ENCODE peak calls at places on chromosomes 12 and 14, in four cellular contexts. O, R, U and I are unnamed samples.

GRCh38 chr12:89270548-89270947 is 81.8 kb downstream of the DUSP6 start:
- ATAC-seq in U (no peak), O (no peak), R (no peak), I (no peak)

GRCh38 chr14:98227727-98228111 is 1044.3 kb downstream of the BCL11B start:
- ATAC-seq in U (no peak), O (no peak), R (no peak), I (no peak)

GRCh38 chr14:24463017-24463805 is 20.6 kb upstream of the SDR39U1 start:
- ATAC-seq in U (no peak), O (no peak), R (no peak), I (no peak)

GRCh38 chr12:92398565-92399309 is 253.1 kb upstream of the BTG1 start:
- ATAC-seq in U (no peak), R (peak), O (no peak), I (no peak)

GRCh38 chr12:48455116-48455515 is 17.2 kb upstream of the ANP32D start:
- ATAC-seq in R (no peak), O (no peak), U (no peak), I (no peak)

GRCh38 chr14:58747181-58747580 is 109.4 kb downstream of the DACT1 start:
- ATAC-seq in R (no peak), U (no peak), O (no peak), I (peak)

GRCh38 chr12:13546231-13546630 is 349.7 kb downstream of the EMP1 start:
- ATAC-seq in O (no peak), U (no peak), R (no peak), I (no peak)

GRCh38 chr12:132105467-132105866 is 38.7 kb downstream of the DDX51 start:
- ATAC-seq in O (no peak), U (no peak), R (no peak), I (no peak)

GRCh38 chr12:114096461-114096860 is 130.3 kb upstream of the RBM19 start:
- ATAC-seq in O (no peak), R (no peak), U (no peak), I (no peak)

GRCh38 chr12:122024132-122024785 is 2.6 kb downstream of the BCL7A start:
- ATAC-seq in U (no peak), R (peak), O (no peak), I (no peak)

GRCh38 chr12:47797432-47797831 is 22.3 kb downstream of the HDAC7 start:
- ATAC-seq in O (peak), U (peak), R (peak), I (no peak)

GRCh38 chr12:24921251-24922038 is 27.5 kb downstream of the BCAT1 start:
- ATAC-seq in O (no peak), R (no peak), U (no peak), I (no peak)

GRCh38 chr12:126607157-126607556 is 1541.9 kb downstream of the AACS start:
- ATAC-seq in U (no peak), R (no peak), O (no peak), I (no peak)

GRCh38 chr14:99055816-99056215 is 216.2 kb downstream of the BCL11B start:
- ATAC-seq in R (no peak), U (no peak), O (no peak), I (no peak)

GRCh38 chr14:80996049-80996901 is 40.9 kb downstream of the TSHR start:
- ATAC-seq in R (peak), O (peak), U (peak), I (peak)

GRCh38 chr12:47378907-47379306 is 299.1 kb upstream of the AMIGO2 start:
- ATAC-seq in R (no peak), U (no peak), O (no peak), I (no peak)

GRCh38 chr12:55060470-55060869 is 40.7 kb downstream of the NEUROD4 start:
- ATAC-seq in O (peak), R (peak), U (no peak), I (no peak)

GRCh38 chr12:89181271-89181920 is 170.9 kb downstream of the DUSP6 start:
- ATAC-seq in O (no peak), R (no peak), U (no peak), I (no peak)

GRCh38 chr12:123743002-123743401 is 19.1 kb upstream of the DNAH10 start:
- ATAC-seq in O (no peak), R (peak), U (no peak), I (no peak)

DNA sequence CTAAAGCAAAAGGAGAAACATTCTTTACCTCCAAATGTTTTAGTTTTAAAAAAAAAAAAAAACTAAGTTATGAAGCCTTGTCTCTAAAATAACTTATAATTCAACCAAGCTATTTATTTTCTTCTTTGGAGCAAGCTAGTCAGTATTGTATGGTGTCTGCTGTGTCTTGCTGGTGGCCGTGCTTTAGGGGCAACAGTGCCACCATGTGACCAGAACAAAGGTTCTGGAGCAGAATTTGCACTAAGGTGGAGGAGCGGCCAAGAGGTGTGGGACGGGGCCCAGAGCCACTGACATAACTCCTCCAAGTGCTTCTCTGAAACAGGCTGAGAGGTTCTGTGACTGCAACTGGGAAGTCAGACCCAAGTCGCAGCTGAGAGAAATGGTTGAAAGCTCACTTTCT is 4.5 kb downstream of the FICD start:
- ATAC-seq in U (no peak), R (peak), O (no peak), I (no peak)
- TF ChIP-seq CTCF in U (no peak), R (peak), O (peak), I (no peak)

DNA sequence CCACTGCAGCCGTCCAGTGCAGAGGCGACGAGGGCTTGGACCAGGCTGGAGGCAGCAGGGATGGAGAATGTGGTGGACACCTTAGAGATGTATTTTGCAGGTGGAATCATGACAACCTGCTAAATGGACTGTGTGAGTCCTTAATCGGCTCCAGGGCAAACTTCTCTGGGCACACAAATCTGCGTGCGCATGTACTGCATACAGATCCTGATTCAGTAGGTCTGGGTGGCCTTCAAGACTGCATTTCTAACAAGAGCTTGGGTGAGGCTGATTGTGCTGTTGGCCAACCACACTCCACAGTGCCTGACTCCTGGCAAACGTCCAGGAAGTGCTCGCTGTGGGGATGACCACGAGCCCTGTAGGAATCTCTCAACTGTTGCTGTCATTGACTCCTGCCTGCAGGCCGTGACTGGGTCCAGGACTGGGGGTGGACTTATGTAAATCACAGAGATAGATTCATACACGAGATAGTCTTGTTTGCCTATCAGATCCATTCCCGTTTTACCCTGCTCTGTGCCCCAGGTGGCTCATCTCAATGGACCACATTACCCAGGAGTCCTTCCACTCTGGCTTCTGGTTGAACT is 27.2 kb downstream of the JDP2 start:
- ATAC-seq in R (peak), U (no peak), O (no peak), I (no peak)
- H3K27ac ChIP-seq in R (no peak), U (no peak), O (no peak), I (peak)

GRCh38 chr14:65357091-65357490 is 55.4 kb upstream of the FUT8 start:
- ATAC-seq in O (peak), U (no peak), R (no peak), I (no peak)
- TF ChIP-seq POLR2AphosphoS5 in O (no peak), U (no peak), R (no peak), I (no peak)

GRCh38 chr14:53810221-53810620 is 146.4 kb downstream of the BMP4 start:
- ATAC-seq in O (no peak), R (no peak), U (no peak), I (no peak)
- TF ChIP-seq CTCF in O (no peak), R (no peak), U (no peak), I (no peak)

DNA sequence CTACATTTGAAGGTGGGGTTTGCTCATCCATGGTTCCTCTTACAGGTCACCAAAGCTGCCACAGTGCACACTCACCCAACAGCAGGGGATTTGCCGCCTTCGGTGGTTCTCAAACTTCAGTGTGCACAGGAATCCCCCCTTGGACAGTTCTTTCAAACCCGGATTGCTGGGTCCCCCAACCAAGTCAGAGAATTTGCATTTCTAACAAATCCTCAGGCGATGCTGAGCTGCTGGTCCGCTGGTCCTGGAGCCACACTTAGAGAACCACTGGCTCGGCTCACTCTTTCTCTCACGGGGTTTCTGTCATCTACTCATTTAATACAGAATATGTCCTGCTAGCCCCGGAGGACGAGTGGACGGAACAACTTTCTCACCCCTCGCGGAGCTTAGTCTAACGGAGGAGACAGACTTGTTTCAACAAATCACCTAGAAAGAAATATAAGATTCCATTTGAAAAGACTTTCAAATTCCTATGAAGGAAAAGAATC is 24.1 kb upstream of the ZFP36L1 start:
- ATAC-seq in O (no peak), U (no peak), R (no peak), I (no peak)
- H3K27ac ChIP-seq in O (peak), U (peak), R (no peak), I (peak)

GRCh38 chr12:56164345-56164729 is 6.2 kb downstream of the MYL6 start:
- ATAC-seq in U (no peak), O (no peak), R (no peak), I (no peak)

GRCh38 chr12:56161677-56162351 is 3.7 kb downstream of the MYL6 start:
- ATAC-seq in R (no peak), O (no peak), U (no peak), I (no peak)

GRCh38 chr12:56162468-56163290 is 4.5 kb downstream of the MYL6 start:
- ATAC-seq in R (no peak), U (no peak), O (no peak), I (no peak)

GRCh38 chr12:56165369-56165768 is 7.2 kb downstream of the MYL6 start:
- ATAC-seq in U (no peak), R (no peak), O (no peak), I (no peak)

GRCh38 chr12:56163533-56164344 is 5.6 kb downstream of the MYL6 start:
- ATAC-seq in O (no peak), R (peak), U (no peak), I (no peak)
- TF ChIP-seq POLR2AphosphoS5 in O (no peak), R (peak), U (peak), I (no peak)

GRCh38 chr14:76212242-76212641 is 60.5 kb downstream of the GPATCH2L start:
- ATAC-seq in U (no peak), R (no peak), O (no peak), I (no peak)
- TF ChIP-seq CTCF in U (no peak), R (no peak), O (no peak), I (no peak)